ENCODE peak calls at places on chromosomes 11 and 22, in six cellular contexts. P is OCI-LY7, M is ovary, V is heart left ventricle, W is A549, E is skeletal muscle cell. O is an unnamed sample.

GRCh38 chr11:102925988-102926387 is 29.5 kb downstream of the MMP13 start:
- DNase-seq in P (no peak), M (no peak), V (no peak), W (no peak), E (no peak), O (no peak)

GRCh38 chr22:42324991-42325710 is 54.7 kb upstream of the TCF20 start:
- DNase-seq in P (no peak), M (no peak), V (no peak), W (no peak), E (no peak), O (peak)

GRCh38 chr11:81197396-81197795 is 1536.3 kb downstream of the FAM181B start:
- DNase-seq in P (no peak), M (no peak), V (no peak), W (no peak), E (no peak), O (no peak)

GRCh38 chr22:22728382-22728781 is 84.0 kb downstream of the GGTLC2 start:
- DNase-seq in P (no peak), M (no peak), V (no peak), W (no peak), E (no peak), O (no peak)

GRCh38 chr22:24099661-24100060 is 81.6 kb upstream of the SUSD2 start:
- DNase-seq in P (no peak), M (no peak), V (peak), W (no peak), E (no peak), O (no peak)

GRCh38 chr11:45853616-45854219 is 6.4 kb downstream of the CRY2 start:
- DNase-seq in P (no peak), M (no peak), V (peak), W (no peak), E (no peak), O (no peak)

GRCh38 chr22:24107668-24108067 is 73.6 kb upstream of the SUSD2 start:
- DNase-seq in P (no peak), M (peak), V (peak), W (no peak), E (peak), O (peak)

GRCh38 chr11:36409152-36409713 is 100.8 kb downstream of the TRAF6 start:
- DNase-seq in P (peak), M (no peak), V (no peak), W (no peak), E (peak), O (no peak)

GRCh38 chr11:122601131-122602125 is 54.1 kb upstream of the UBASH3B start:
- DNase-seq in P (no peak), M (peak), V (no peak), W (peak), E (peak), O (no peak)

GRCh38 chr11:111357150-111358037 is 21.7 kb downstream of the POU2AF1 start:
- DNase-seq in P (no peak), M (no peak), V (no peak), W (no peak), E (no peak), O (no peak)

GRCh38 chr11:63888170-63889086 is 28.5 kb downstream of the RCOR2 start:
- DNase-seq in P (peak), M (peak), V (peak), W (peak), E (peak), O (peak)

GRCh38 chr11:71489311-71490043 is 36.5 kb downstream of the NADSYN1 start:
- DNase-seq in P (no peak), M (no peak), V (no peak), W (peak), E (peak), O (no peak)

GRCh38 chr11:103682318-103683184 is 353.9 kb upstream of the DDI1 start:
- DNase-seq in P (peak), M (peak), V (peak), W (peak), E (no peak), O (peak)

GRCh38 chr11:122275513-122275912 is 159.5 kb upstream of the BLID start:
- DNase-seq in P (no peak), M (no peak), V (no peak), W (no peak), E (no peak), O (no peak)

GRCh38 chr22:29626497-29627195 is 23.2 kb downstream of the NF2 start:
- DNase-seq in P (no peak), M (no peak), V (no peak), W (no peak), E (peak), O (no peak)

GRCh38 chr11:77559686-77560425 is 29.9 kb upstream of the AQP11 start:
- DNase-seq in P (no peak), M (no peak), V (no peak), W (peak), E (peak), O (no peak)

GRCh38 chr22:29313126-29314071 is 2.1 kb downstream of the RASL10A start:
- DNase-seq in P (no peak), M (no peak), V (no peak), W (peak), E (no peak), O (no peak)

GRCh38 chr11:1157645-1158591 is at the start of gene MUC5AC:
- DNase-seq in P (no peak), M (no peak), V (no peak), W (peak), E (no peak), O (peak)

GRCh38 chr11:94201004-94201465 is 72.4 kb downstream of the PANX1 start:
- DNase-seq in P (no peak), M (no peak), V (no peak), W (peak), E (peak), O (no peak)

GRCh38 chr11:83801799-83802198 is 515.6 kb upstream of the CCDC90B start:
- DNase-seq in P (no peak), M (no peak), V (no peak), W (no peak), E (no peak), O (no peak)

GRCh38 chr11:97702948-97703347 is 1313.1 kb downstream of the JRKL start:
- DNase-seq in P (no peak), M (no peak), V (no peak), W (no peak), E (no peak), O (no peak)

GRCh38 chr22:50531546-50532352 is 1.9 kb upstream of the TYMP start:
- DNase-seq in P (peak), M (no peak), V (peak), W (peak), E (no peak), O (peak)

GRCh38 chr22:37739000-37739399 is 42.2 kb downstream of the TRIOBP start:
- DNase-seq in P (no peak), M (peak), V (peak), W (no peak), E (peak), O (no peak)

GRCh38 chr11:2576536-2576935 is 123.3 kb downstream of the KCNQ1OT1 start:
- DNase-seq in P (no peak), M (peak), V (peak), W (no peak), E (no peak), O (peak)

GRCh38 chr11:67999704-68000103 is 4.2 kb downstream of the UNC93B1 start:
- DNase-seq in P (no peak), M (no peak), V (no peak), W (no peak), E (no peak), O (no peak)

GRCh38 chr11:9752091-9752490 is 88.2 kb downstream of the SWAP70 start:
- DNase-seq in P (no peak), M (no peak), V (peak), W (no peak), E (no peak), O (no peak)

GRCh38 chr11:135027461-135027860 is 615.4 kb upstream of the B3GAT1 start:
- DNase-seq in P (peak), M (no peak), V (no peak), W (no peak), E (peak), O (no peak)

GRCh38 chr22:37812869-37813678 is 5.3 kb downstream of the GCAT start:
- DNase-seq in P (no peak), M (no peak), V (no peak), W (no peak), E (no peak), O (no peak)

GRCh38 chr11:105609832-105610781 is at the start of gene GRIA4:
- DNase-seq in P (no peak), M (peak), V (peak), W (peak), E (no peak), O (peak)

GRCh38 chr11:57751676-57752253 is at the start of gene BTBD18:
- DNase-seq in P (peak), M (no peak), V (peak), W (peak), E (no peak), O (peak)

DNA sequence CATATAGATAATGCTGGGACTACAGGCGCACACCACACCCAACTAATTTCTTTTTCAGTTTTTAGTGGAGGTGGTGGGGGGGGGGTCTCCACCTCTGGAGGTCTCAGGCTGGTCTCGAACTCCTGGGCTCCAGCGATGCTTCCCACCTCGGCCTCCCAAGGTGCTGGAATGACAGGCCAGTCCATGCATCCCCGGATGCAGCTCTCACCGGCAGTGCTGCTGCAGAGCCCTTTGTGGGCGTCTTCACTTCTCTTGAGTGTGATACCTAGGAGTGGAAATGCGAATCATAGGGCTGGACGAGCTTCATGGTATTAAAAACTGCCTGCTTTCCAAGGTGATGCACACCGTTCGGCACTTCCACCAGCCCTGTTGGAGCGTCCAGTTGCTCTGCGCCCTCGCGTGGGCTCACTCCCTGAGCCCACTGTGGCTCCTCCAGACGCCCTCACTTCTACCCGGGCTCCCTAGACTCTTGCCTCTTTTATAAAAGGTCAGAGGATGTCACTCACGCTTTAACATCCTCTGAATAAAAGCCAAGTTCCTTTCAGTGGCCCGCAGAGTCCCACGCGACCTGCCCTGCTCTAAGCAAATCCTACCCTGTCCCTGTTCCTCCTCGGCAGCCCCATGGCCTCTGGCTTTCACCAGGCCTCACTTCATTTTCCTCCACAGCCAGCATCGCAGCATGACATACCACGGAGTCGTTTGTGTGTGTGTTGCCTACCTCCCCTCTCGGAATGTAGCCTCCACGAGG is 833 bp upstream of the BID start:
- DNase-seq in P (no peak), M (no peak), V (peak), W (no peak), E (no peak), O (no peak)
- H3K4me3 ChIP-seq in P (peak), M (no peak), V (peak), W (peak), E (no peak), O (peak)

GRCh38 chr11:46979358-46979757 is 42.8 kb downstream of the CSTPP1 start:
- DNase-seq in P (no peak), M (no peak), V (no peak), W (no peak), E (no peak), O (no peak)

GRCh38 chr11:46981429-46981828 is 44.9 kb downstream of the CSTPP1 start:
- DNase-seq in P (no peak), M (no peak), V (no peak), W (no peak), E (no peak), O (no peak)

GRCh38 chr11:46976182-46976854 is 39.8 kb downstream of the CSTPP1 start:
- DNase-seq in P (no peak), M (no peak), V (no peak), W (no peak), E (no peak), O (no peak)

GRCh38 chr11:46977038-46977818 is 40.7 kb downstream of the CSTPP1 start:
- DNase-seq in P (no peak), M (no peak), V (no peak), W (no peak), E (no peak), O (no peak)

DNA sequence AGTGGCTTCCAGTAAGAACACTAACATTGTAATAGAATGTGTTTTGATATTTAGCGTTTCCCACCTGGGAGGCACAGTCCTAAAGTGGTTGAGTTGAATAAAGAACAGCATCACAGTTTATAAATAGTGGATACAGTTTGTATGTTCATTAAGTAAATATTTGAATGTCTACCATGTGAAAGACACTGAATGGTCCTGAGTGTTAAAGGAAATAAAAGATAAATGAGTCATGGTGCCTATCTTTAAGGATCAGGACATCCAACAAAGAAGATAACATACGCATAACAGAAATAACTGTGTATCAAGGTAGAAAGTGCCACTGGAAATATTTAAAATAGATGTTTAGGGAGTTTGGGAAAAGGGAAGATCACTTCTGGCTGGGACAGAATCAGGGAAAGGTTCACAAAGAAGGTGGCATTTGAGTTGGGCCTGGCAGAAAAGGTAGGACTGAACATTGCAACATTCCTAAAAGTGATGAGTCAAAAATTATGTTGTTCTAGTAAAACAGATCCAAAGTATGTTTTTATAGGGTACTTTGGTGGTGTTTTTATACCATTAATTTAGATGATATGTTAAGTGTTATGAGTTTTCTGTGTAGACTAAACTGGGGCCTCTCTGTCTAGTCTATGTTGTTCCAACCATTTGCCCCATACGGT is 41.5 kb downstream of the CSTPP1 start:
- DNase-seq in P (no peak), M (no peak), V (no peak), W (peak), E (no peak), O (no peak)
- H3K4me3 ChIP-seq in P (no peak), M (no peak), V (no peak), W (no peak), E (no peak), O (no peak)

GRCh38 chr22:40107244-40107643 is 70.5 kb upstream of the TNRC6B start:
- DNase-seq in P (no peak), M (no peak), V (no peak), W (no peak), E (no peak), O (no peak)
- H3K4me3 ChIP-seq in P (peak), M (peak), V (peak), W (no peak), E (no peak), O (no peak)

GRCh38 chr11:44565008-44565745 is at the start of gene CD82:
- DNase-seq in P (peak), M (peak), V (peak), W (peak), E (peak), O (peak)

GRCh38 chr11:44564653-44565007 is 833 bp upstream of the CD82 start:
- DNase-seq in P (no peak), M (peak), V (peak), W (no peak), E (peak), O (peak)

GRCh38 chr11:44562836-44563460 is 2.5 kb upstream of the CD82 start:
- DNase-seq in P (no peak), M (no peak), V (no peak), W (no peak), E (no peak), O (no peak)

GRCh38 chr11:44563716-44564115 is 1.7 kb upstream of the CD82 start:
- DNase-seq in P (no peak), M (no peak), V (no peak), W (no peak), E (peak), O (no peak)

GRCh38 chr11:44564198-44564597 is 1.3 kb upstream of the CD82 start:
- DNase-seq in P (no peak), M (peak), V (no peak), W (no peak), E (no peak), O (peak)
- H3K4me3 ChIP-seq in P (no peak), M (peak), V (peak), W (no peak), E (peak), O (peak)

GRCh38 chr11:20611892-20612291 is 12.5 kb downstream of the SLC6A5 start:
- DNase-seq in P (no peak), M (no peak), V (no peak), W (no peak), E (no peak), O (no peak)

GRCh38 chr11:20610825-20611224 is 11.4 kb downstream of the SLC6A5 start:
- DNase-seq in P (no peak), M (no peak), V (no peak), W (no peak), E (no peak), O (no peak)

GRCh38 chr11:20611445-20611844 is 12.0 kb downstream of the SLC6A5 start:
- DNase-seq in P (no peak), M (no peak), V (no peak), W (no peak), E (no peak), O (no peak)

GRCh38 chr11:20608938-20609337 is 9.5 kb downstream of the SLC6A5 start:
- DNase-seq in P (no peak), M (no peak), V (no peak), W (no peak), E (no peak), O (no peak)

DNA sequence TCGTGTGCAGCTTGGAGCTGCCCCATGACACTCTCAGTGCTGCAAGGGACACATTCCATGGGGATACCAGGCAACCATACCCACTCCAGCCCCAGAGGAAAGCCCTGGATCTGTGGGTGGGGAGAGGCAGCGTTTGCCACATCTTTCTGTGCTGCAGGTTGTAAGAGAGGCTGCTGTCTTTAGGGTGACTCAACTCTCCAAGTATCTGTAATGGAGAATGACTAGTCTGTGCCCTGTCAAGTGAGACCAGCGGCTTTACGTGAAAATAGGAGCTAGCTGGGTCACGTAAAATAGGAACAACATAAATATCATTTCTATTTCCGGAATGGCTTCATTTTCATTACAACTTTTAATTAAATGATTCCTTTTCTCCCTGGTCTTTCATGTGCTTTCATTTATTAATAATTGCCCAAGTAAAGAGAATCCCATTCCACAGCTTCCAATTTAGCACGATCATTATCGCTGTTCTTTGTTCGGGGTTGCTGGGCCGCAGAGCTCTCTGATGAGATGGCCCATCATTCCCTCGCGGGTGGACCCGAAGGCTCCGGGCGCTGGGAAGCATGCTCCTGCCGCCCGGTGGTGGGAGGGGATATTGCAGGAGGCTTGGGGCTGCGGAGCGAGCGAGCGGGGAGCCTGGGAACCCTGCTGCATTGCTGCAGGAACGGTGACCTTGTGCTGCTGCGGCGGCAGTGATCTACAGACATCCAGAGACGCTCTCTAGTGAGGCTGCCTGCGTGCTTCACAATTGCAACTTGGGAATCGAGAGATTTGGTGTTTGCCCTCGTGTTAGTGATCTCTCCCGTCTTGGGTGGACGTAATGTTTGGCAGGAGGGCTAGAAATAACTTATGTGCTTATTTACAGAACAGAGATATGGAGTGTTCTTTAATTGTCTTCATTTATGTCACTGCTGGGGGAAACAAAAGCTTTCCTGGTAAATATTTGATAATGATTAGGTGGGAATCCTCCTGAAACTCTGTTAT is 10.6 kb downstream of the SLC6A5 start:
- DNase-seq in P (peak), M (peak), V (peak), W (peak), E (peak), O (peak)
- H3K4me3 ChIP-seq in P (no peak), M (no peak), V (no peak), W (peak), E (peak), O (no peak)

DNA sequence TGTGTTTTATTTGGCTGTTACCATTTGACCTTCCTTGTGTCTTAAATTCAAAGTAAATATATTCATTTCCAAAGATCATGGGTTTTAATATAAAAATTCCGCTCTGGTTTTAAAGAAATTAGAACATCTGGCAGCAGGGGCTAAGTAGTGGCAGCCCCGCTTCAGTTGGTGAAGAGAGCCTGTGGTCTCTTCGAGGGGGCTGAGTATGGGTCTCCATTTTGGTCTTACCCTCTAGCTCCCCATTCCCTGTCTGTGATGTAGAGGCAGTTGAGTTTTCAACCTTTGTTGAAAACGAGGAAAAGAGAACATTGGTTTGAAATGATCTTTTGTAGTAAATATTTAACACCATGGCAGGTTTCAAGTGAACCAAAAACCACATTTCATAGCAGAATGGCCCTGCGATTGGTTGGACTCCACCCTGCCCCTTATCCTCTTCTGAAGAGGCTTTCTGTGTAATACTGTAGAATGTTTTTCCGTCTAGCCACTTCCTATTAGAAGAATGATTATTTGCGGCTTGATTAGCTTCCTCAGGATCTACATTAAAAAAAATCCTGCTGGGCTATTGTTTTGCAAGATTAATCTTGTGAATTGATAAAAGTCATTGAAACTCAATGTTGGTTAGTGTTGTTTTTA is 17.7 kb downstream of the APLP2 start:
- DNase-seq in P (no peak), M (no peak), V (no peak), W (no peak), E (no peak), O (no peak)
- H3K4me3 ChIP-seq in P (no peak), M (no peak), V (no peak), W (no peak), E (no peak), O (no peak)